ENCODE peak calls at places on chromosomes 11 and 22, in four cellular contexts. One of them, this sample, is unnamed.

GRCh38 chr11:15852179-15852578 is 504.2 kb downstream of the SOX6 start:
- DNase-seq in natural killer cell: no peak
- DNase-seq in AG08395: no peak
- DNase-seq in NCI-H1417: peak
- DNase-seq in this sample: no peak

GRCh38 chr11:32225491-32226285 is 134.8 kb downstream of the RCN1 start:
- DNase-seq in natural killer cell: no peak
- DNase-seq in AG08395: no peak
- DNase-seq in NCI-H1417: no peak
- DNase-seq in this sample: peak

GRCh38 chr22:25403284-25403606 is 161.2 kb upstream of the GRK3 start:
- DNase-seq in natural killer cell: no peak
- DNase-seq in AG08395: no peak
- DNase-seq in NCI-H1417: no peak
- DNase-seq in this sample: no peak

GRCh38 chr22:46373838-46374662 is 38.5 kb downstream of the TRMU start:
- DNase-seq in natural killer cell: peak
- DNase-seq in AG08395: no peak
- DNase-seq in NCI-H1417: no peak
- DNase-seq in this sample: no peak

GRCh38 chr11:132579686-132580085 is 952.6 kb downstream of the OPCML start:
- DNase-seq in natural killer cell: no peak
- DNase-seq in AG08395: no peak
- DNase-seq in NCI-H1417: no peak
- DNase-seq in this sample: no peak

GRCh38 chr11:33585564-33585963 is 115.1 kb downstream of the C11orf91 start:
- DNase-seq in natural killer cell: no peak
- DNase-seq in AG08395: no peak
- DNase-seq in NCI-H1417: no peak
- DNase-seq in this sample: no peak

GRCh38 chr11:4087551-4087950 is 7.0 kb upstream of the RRM1 start:
- DNase-seq in natural killer cell: no peak
- DNase-seq in AG08395: peak
- DNase-seq in NCI-H1417: no peak
- DNase-seq in this sample: no peak

GRCh38 chr11:94623120-94623735 is 56.1 kb downstream of the PIWIL4 start:
- DNase-seq in natural killer cell: no peak
- DNase-seq in AG08395: peak
- DNase-seq in NCI-H1417: peak
- DNase-seq in this sample: peak

GRCh38 chr11:63709336-63709735 is 28.0 kb downstream of the RTN3 start:
- DNase-seq in natural killer cell: no peak
- DNase-seq in AG08395: no peak
- DNase-seq in NCI-H1417: no peak
- DNase-seq in this sample: no peak

GRCh38 chr11:90434858-90435257 is 212.0 kb upstream of the CHORDC1 start:
- DNase-seq in natural killer cell: no peak
- DNase-seq in AG08395: no peak
- DNase-seq in NCI-H1417: peak
- DNase-seq in this sample: no peak

GRCh38 chr11:34890089-34890488 is 26.1 kb downstream of the APIP start:
- DNase-seq in natural killer cell: no peak
- DNase-seq in AG08395: no peak
- DNase-seq in NCI-H1417: no peak
- DNase-seq in this sample: no peak

GRCh38 chr11:94144664-94145063 is 16.0 kb downstream of the PANX1 start:
- DNase-seq in natural killer cell: no peak
- DNase-seq in AG08395: no peak
- DNase-seq in NCI-H1417: no peak
- DNase-seq in this sample: no peak

GRCh38 chr22:23831781-23832180 is 7.0 kb downstream of the DERL3 start:
- DNase-seq in natural killer cell: no peak
- DNase-seq in AG08395: no peak
- DNase-seq in NCI-H1417: no peak
- DNase-seq in this sample: no peak

GRCh38 chr11:1057806-1058205 is 16.9 kb upstream of the MUC2 start:
- DNase-seq in natural killer cell: no peak
- DNase-seq in AG08395: no peak
- DNase-seq in NCI-H1417: no peak
- DNase-seq in this sample: no peak

GRCh38 chr22:39197578-39197977 is 45.1 kb upstream of the CBX7 start:
- DNase-seq in natural killer cell: no peak
- DNase-seq in AG08395: no peak
- DNase-seq in NCI-H1417: no peak
- DNase-seq in this sample: no peak

GRCh38 chr11:111441443-111441842 is 62.4 kb upstream of the POU2AF1 start:
- DNase-seq in natural killer cell: no peak
- DNase-seq in AG08395: peak
- DNase-seq in NCI-H1417: no peak
- DNase-seq in this sample: no peak

GRCh38 chr22:41361716-41362310 is 19.9 kb upstream of the TEF start:
- DNase-seq in natural killer cell: no peak
- DNase-seq in AG08395: no peak
- DNase-seq in NCI-H1417: no peak
- DNase-seq in this sample: no peak

GRCh38 chr22:19182472-19183157 is 4.1 kb upstream of the SLC25A1 start:
- DNase-seq in natural killer cell: no peak
- DNase-seq in AG08395: no peak
- DNase-seq in NCI-H1417: no peak
- DNase-seq in this sample: no peak

GRCh38 chr22:47209547-47210023 is 447.1 kb downstream of the TBC1D22A start:
- DNase-seq in natural killer cell: peak
- DNase-seq in AG08395: no peak
- DNase-seq in NCI-H1417: no peak
- DNase-seq in this sample: no peak

GRCh38 chr11:77602385-77603105 is 12.8 kb downstream of the AQP11 start:
- DNase-seq in natural killer cell: no peak
- DNase-seq in AG08395: peak
- DNase-seq in NCI-H1417: no peak
- DNase-seq in this sample: no peak

GRCh38 chr11:96755209-96755608 is 365.4 kb downstream of the JRKL start:
- DNase-seq in natural killer cell: no peak
- DNase-seq in AG08395: no peak
- DNase-seq in NCI-H1417: no peak
- DNase-seq in this sample: no peak